ENCODE peak calls at places on chromosomes 5 and 9, in nine cellular contexts. N is right cardiac atrium; X is natural killer cell; W is left ventricle myocardium inferior; Y is posterior cingulate gyrus; H is endothelial cell; K is glutamatergic neuron; C is EH; A is stimulated activated CD4-positive, alpha-beta T cell treated with anti-CD3 and anti-CD28 coated beads, Interleukin-4, amount 100 ng/mL, for 48 hours. J is an unnamed sample.
A peak's percentile ranks its signal among the peaks of the same experiment; 100 is the strongest.

GRCh38 chr9:93198117-93198838 is 14.3 kb downstream of the WNK2 start:
- DNase-seq in C (no peak), K (no peak), A (no peak), X (no peak), Y (peak; percentile 83), W (no peak), N (no peak), H (no peak), J (no peak)

GRCh38 chr5:548256-548655 is 24.0 kb upstream of the SLC9A3 start:
- DNase-seq in A (no peak), N (no peak), X (no peak), Y (peak; percentile 63), H (no peak), C (peak; percentile 52), K (peak; percentile 11), W (peak; percentile 7), J (peak; percentile 36)

GRCh38 chr5:32126691-32127090 is 47.4 kb downstream of the GOLPH3 start:
- DNase-seq in N (no peak), K (no peak), C (no peak), Y (no peak), W (no peak), A (no peak), H (no peak), X (no peak), J (peak; percentile 46)

GRCh38 chr5:135569755-135570452 is 8.9 kb downstream of the CXCL14 start:
- DNase-seq in Y (peak; percentile 80), H (peak; percentile 72), N (no peak), X (no peak), C (peak; percentile 49), A (no peak), W (no peak), K (peak; percentile 74), J (peak; percentile 21)

GRCh38 chr9:97564291-97565175 is 63.1 kb downstream of the TMOD1 start:
- DNase-seq in N (peak; percentile 46), X (no peak), K (no peak), W (no peak), Y (peak; percentile 90), A (no peak), C (peak; percentile 71), H (no peak), J (peak; percentile 67)

GRCh38 chr9:109401169-109401989 is 80.5 kb upstream of the EPB41L4B start:
- DNase-seq in A (peak; percentile 46), X (no peak), W (no peak), H (peak; percentile 74), N (no peak), C (peak; percentile 41), K (peak; percentile 76), Y (peak; percentile 89), J (peak; percentile 12)

GRCh38 chr5:167642779-167643517 is 648.5 kb upstream of the WWC1 start:
- DNase-seq in Y (no peak), H (no peak), C (peak; percentile 98), N (no peak), K (no peak), X (no peak), A (no peak), W (no peak), J (peak; percentile 96)

GRCh38 chr9:108093773-108094675 is 604.5 kb upstream of the KLF4 start:
- DNase-seq in N (no peak), Y (no peak), K (no peak), H (no peak), A (no peak), C (peak; percentile 28), X (no peak), W (no peak), J (no peak)

GRCh38 chr5:102853680-102854079 is 98.6 kb downstream of the PAM start:
- DNase-seq in H (no peak), C (peak; percentile 72), K (no peak), A (no peak), W (no peak), N (no peak), Y (no peak), X (peak; percentile 26), J (peak; percentile 38)

GRCh38 chr9:121609845-121610637 is 41.4 kb upstream of the DAB2IP start:
- DNase-seq in X (no peak), C (peak; percentile 71), W (no peak), Y (peak; percentile 90), N (peak; percentile 62), A (no peak), H (no peak), K (no peak), J (peak; percentile 66)

GRCh38 chr5:72956324-72957140 is 691 bp downstream of the FCHO2 start:
- DNase-seq in N (peak; percentile 56), Y (peak; percentile 91), W (peak; percentile 64), H (peak; percentile 56), X (peak; percentile 35), A (no peak), K (peak; percentile 55), C (peak; percentile 65), J (peak; percentile 31)

GRCh38 chr5:51829226-51829625 is 446.0 kb downstream of the ISL1 start:
- DNase-seq in C (peak; percentile 2), W (no peak), Y (no peak), N (no peak), H (no peak), X (no peak), K (no peak), A (no peak), J (peak; percentile 2)

GRCh38 chr5:133121611-133122150 is 69.9 kb downstream of the HSPA4 start:
- DNase-seq in A (no peak), W (no peak), N (no peak), C (no peak), Y (no peak), X (no peak), H (no peak), K (no peak), J (no peak)

GRCh38 chr5:78816143-78816765 is 167.7 kb upstream of the LHFPL2 start:
- DNase-seq in X (no peak), W (no peak), C (peak; percentile 55), H (no peak), A (no peak), K (no peak), N (no peak), Y (no peak), J (no peak)

GRCh38 chr9:114248274-114248673 is 74.6 kb upstream of the ORM1 start:
- DNase-seq in W (no peak), X (no peak), H (no peak), N (no peak), Y (no peak), K (no peak), A (no peak), C (no peak), J (no peak)

GRCh38 chr5:72123764-72124163 is 16.5 kb downstream of the MAP1B start:
- DNase-seq in N (no peak), H (no peak), Y (no peak), A (no peak), X (no peak), C (no peak), W (no peak), K (no peak), J (no peak)

GRCh38 chr5:35626108-35626507 is 8.4 kb downstream of the SPEF2 start:
- DNase-seq in A (no peak), W (no peak), K (no peak), C (peak; percentile 67), Y (no peak), H (no peak), N (no peak), X (no peak), J (peak; percentile 52)

GRCh38 chr9:131704988-131705387 is 34.9 kb downstream of the RAPGEF1 start:
- DNase-seq in X (no peak), N (no peak), A (no peak), Y (no peak), C (no peak), W (no peak), K (no peak), H (no peak), J (no peak)

GRCh38 chr9:125764198-125764597 is 17.0 kb downstream of the PBX3 start:
- DNase-seq in H (no peak), A (no peak), C (no peak), K (no peak), X (no peak), N (no peak), Y (no peak), W (no peak), J (no peak)

GRCh38 chr5:147645172-147645571 is 135.3 kb upstream of the DPYSL3 start:
- DNase-seq in C (no peak), A (no peak), W (no peak), Y (peak; percentile 72), K (no peak), N (no peak), H (no peak), X (no peak), J (no peak)

GRCh38 chr5:163529698-163530097 is 24.3 kb downstream of the MAT2B start:
- DNase-seq in H (no peak), C (no peak), A (no peak), Y (no peak), W (peak; percentile 24), K (no peak), N (peak; percentile 25), X (no peak), J (no peak)

GRCh38 chr5:1118231-1118698 is 6.4 kb upstream of the SLC12A7 start:
- DNase-seq in A (no peak), H (no peak), Y (peak; percentile 92), X (no peak), K (no peak), N (peak; percentile 71), C (no peak), W (no peak), J (no peak)

GRCh38 chr9:18591261-18591660 is 117.3 kb downstream of the ADAMTSL1 start:
- DNase-seq in X (no peak), H (no peak), K (no peak), N (no peak), C (no peak), Y (no peak), A (no peak), W (no peak), J (no peak)

GRCh38 chr5:175654346-175654745 is 3.5 kb upstream of the HRH2 start:
- DNase-seq in A (no peak), Y (peak; percentile 51), N (no peak), W (no peak), X (no peak), K (no peak), H (no peak), C (no peak), J (no peak)

GRCh38 chr9:95721132-95721531 is 154.4 kb upstream of the ERCC6L2 start:
- DNase-seq in H (no peak), N (no peak), C (no peak), X (no peak), A (no peak), K (no peak), W (no peak), Y (no peak), J (no peak)

GRCh38 chr9:126164796-126165525 is 161.7 kb upstream of the MVB12B start:
- DNase-seq in N (no peak), Y (peak; percentile 91), W (no peak), C (no peak), X (no peak), A (no peak), H (no peak), K (no peak), J (no peak)

GRCh38 chr5:77645158-77645994 is 6.9 kb upstream of the OTP start:
- DNase-seq in X (no peak), W (no peak), K (peak; percentile 58), Y (peak; percentile 83), A (peak; percentile 46), N (no peak), C (peak; percentile 29), H (peak; percentile 83), J (no peak)

GRCh38 chr5:160427607-160428006 is 6.0 kb downstream of the PTTG1 start:
- DNase-seq in N (no peak), C (no peak), K (no peak), A (no peak), H (no peak), X (no peak), Y (no peak), W (no peak), J (no peak)

GRCh38 chr5:116355819-116356601 is 218.6 kb downstream of the SEMA6A start:
- DNase-seq in Y (no peak), C (no peak), K (no peak), X (no peak), W (no peak), H (no peak), N (no peak), A (no peak), J (no peak)

J was measured in HFFc6.